ENCODE peak calls at places on chromosomes 5 and 9, in eight cellular contexts. Y is sigmoid colon, P is left lung, L is HCT116, U is neural progenitor cell, W is left ventricle myocardium inferior, F is hepatocyte, G is GM23338. M is an unnamed sample.

GRCh38 chr5:52577546-52577945 is 210.2 kb upstream of the ITGA1 start:
- DNase-seq in G (no peak), L (no peak), P (no peak), U (no peak), F (no peak), Y (no peak), W (no peak), M (no peak)

GRCh38 chr9:117815948-117816347 is 111.7 kb downstream of the TLR4 start:
- DNase-seq in U (no peak), Y (no peak), P (no peak), W (no peak), G (no peak), F (no peak), L (no peak), M (no peak)

GRCh38 chr5:6568909-6569308 is 63.9 kb downstream of the NSUN2 start:
- DNase-seq in P (no peak), W (no peak), G (no peak), F (no peak), Y (no peak), U (no peak), L (no peak), M (no peak)

GRCh38 chr9:105413486-105414068 is 34.3 kb upstream of the FSD1L start:
- DNase-seq in G (peak), P (no peak), U (peak), Y (no peak), W (no peak), F (peak), L (peak), M (no peak)

GRCh38 chr5:157198277-157199058 is 17.8 kb downstream of the ITK start:
- DNase-seq in U (no peak), G (no peak), P (no peak), L (no peak), F (no peak), W (no peak), Y (no peak), M (no peak)

GRCh38 chr5:79552984-79553383 is 39.0 kb upstream of the HOMER1 start:
- DNase-seq in G (no peak), Y (no peak), W (no peak), P (no peak), U (no peak), L (no peak), F (no peak), M (no peak)

GRCh38 chr9:101706261-101706798 is 32.1 kb downstream of the GRIN3A start:
- DNase-seq in W (no peak), Y (no peak), G (peak), U (no peak), P (no peak), F (peak), L (no peak), M (no peak)

GRCh38 chr9:37061763-37062162 is 27.7 kb upstream of the PAX5 start:
- DNase-seq in P (no peak), Y (no peak), W (no peak), U (no peak), L (no peak), G (no peak), F (peak), M (peak)

GRCh38 chr5:154329062-154329461 is 116.7 kb upstream of the SAP30L start:
- DNase-seq in F (no peak), Y (no peak), U (no peak), G (no peak), L (no peak), P (no peak), W (no peak), M (no peak)

GRCh38 chr9:22718653-22719052 is 272.0 kb downstream of the DMRTA1 start:
- DNase-seq in Y (no peak), U (no peak), G (peak), L (no peak), W (no peak), P (no peak), F (no peak), M (no peak)

GRCh38 chr9:19102181-19102630 is 498 bp downstream of the HAUS6 start:
- DNase-seq in W (no peak), Y (peak), G (peak), P (no peak), U (peak), L (no peak), F (no peak), M (peak)

GRCh38 chr9:99190597-99191283 is 31.0 kb downstream of the ALG2 start:
- DNase-seq in P (no peak), U (no peak), Y (no peak), W (no peak), L (no peak), G (no peak), F (no peak), M (no peak)

GRCh38 chr5:99320461-99320860 is 391.7 kb upstream of the CHD1 start:
- DNase-seq in G (peak), Y (no peak), P (no peak), U (peak), F (peak), L (no peak), W (no peak), M (no peak)

GRCh38 chr9:95605826-95606555 is 89.2 kb upstream of the PTCH1 start:
- DNase-seq in Y (no peak), L (no peak), P (no peak), W (no peak), F (peak), U (peak), G (peak), M (no peak)

GRCh38 chr9:74726581-74726980 is 161.1 kb downstream of the TRPM6 start:
- DNase-seq in Y (no peak), P (no peak), F (no peak), L (no peak), U (no peak), W (no peak), G (no peak), M (no peak)

GRCh38 chr5:127011151-127011550 is 19.2 kb downstream of the MARCHF3 start:
- DNase-seq in U (no peak), W (no peak), Y (no peak), G (no peak), F (no peak), L (no peak), P (no peak), M (peak)

GRCh38 chr5:117201016-117201415 is 626.4 kb upstream of the SEMA6A start:
- DNase-seq in G (no peak), Y (no peak), U (no peak), W (no peak), L (no peak), P (no peak), F (peak), M (no peak)

GRCh38 chr9:72857632-72858011 is 95.2 kb downstream of the ALDH1A1 start:
- DNase-seq in U (no peak), G (no peak), P (no peak), L (no peak), W (no peak), Y (no peak), F (no peak), M (no peak)

GRCh38 chr5:7773178-7773577 is 77.8 kb downstream of the CFAP90 start:
- DNase-seq in L (no peak), U (no peak), W (no peak), Y (no peak), G (no peak), P (no peak), F (no peak), M (no peak)

GRCh38 chr5:582936-583635 is 29.1 kb upstream of the CEP72 start:
- DNase-seq in W (no peak), L (no peak), Y (peak), F (no peak), P (no peak), U (no peak), G (no peak), M (no peak)

GRCh38 chr9:87725900-87726709 is at the start of gene CTSL:
- DNase-seq in P (peak), F (peak), G (peak), U (peak), W (peak), Y (peak), L (peak), M (peak)

GRCh38 chr5:74762599-74762998 is 4.3 kb downstream of the GFM2 start:
- DNase-seq in U (no peak), P (no peak), W (no peak), L (peak), F (peak), G (no peak), Y (no peak), M (no peak)

GRCh38 chr5:144139586-144139985 is 30.9 kb downstream of the YIPF5 start:
- DNase-seq in W (no peak), U (no peak), L (no peak), G (no peak), Y (no peak), F (peak), P (no peak), M (peak)

GRCh38 chr5:77893225-77893860 is 117.2 kb upstream of the TBCA start:
- DNase-seq in F (peak), W (no peak), L (peak), G (no peak), Y (no peak), P (peak), U (no peak), M (peak)

GRCh38 chr9:129671065-129671464 is 5.6 kb downstream of the PRRX2 start:
- DNase-seq in Y (no peak), W (no peak), F (no peak), U (no peak), L (no peak), P (no peak), G (no peak), M (peak)

GRCh38 chr9:28542928-28543327 is 969.6 kb upstream of the C9orf72 start:
- DNase-seq in W (no peak), P (no peak), Y (no peak), G (no peak), F (no peak), U (no peak), L (no peak), M (no peak)

GRCh38 chr5:178201221-178201926 is 3.0 kb upstream of the HNRNPAB start:
- DNase-seq in G (no peak), W (no peak), L (no peak), U (no peak), F (no peak), Y (peak), P (no peak), M (no peak)

GRCh38 chr9:128115187-128116103 is 12.1 kb downstream of the PTGES2 start:
- DNase-seq in G (no peak), Y (peak), L (no peak), U (no peak), F (peak), P (peak), W (peak), M (peak)

GRCh38 chr5:87210743-87211142 is 56.9 kb upstream of the RASA1 start:
- DNase-seq in G (no peak), W (no peak), P (no peak), F (no peak), U (no peak), Y (no peak), L (peak), M (no peak)

GRCh38 chr5:139749242-139749641 is 46.4 kb upstream of the PSD2 start:
- DNase-seq in W (no peak), U (no peak), Y (no peak), L (no peak), F (peak), G (no peak), P (no peak), M (peak)

GRCh38 chr9:16318516-16319060 is 551.9 kb downstream of the BNC2 start:
- DNase-seq in U (no peak), G (no peak), P (no peak), L (no peak), Y (peak), W (no peak), F (no peak), M (peak)

GRCh38 chr9:99183616-99184015 is 38.1 kb downstream of the ALG2 start:
- DNase-seq in L (no peak), G (no peak), Y (no peak), U (no peak), W (no peak), F (no peak), P (no peak), M (no peak)

GRCh38 chr5:40736103-40736875 is 19.5 kb downstream of the TTC33 start:
- DNase-seq in F (peak), P (no peak), G (peak), W (no peak), U (peak), Y (no peak), L (peak), M (peak)

GRCh38 chr5:97142521-97143254 is at the start of gene LIX1:
- DNase-seq in Y (no peak), P (no peak), L (no peak), F (peak), G (peak), U (peak), W (no peak), M (peak)

GRCh38 chr5:23305055-23305454 is 202.4 kb upstream of the PRDM9 start:
- DNase-seq in F (no peak), G (no peak), P (no peak), L (no peak), W (no peak), Y (no peak), U (no peak), M (no peak)

GRCh38 chr5:171693397-171693796 is 92.2 kb upstream of the SMIM23 start:
- DNase-seq in P (no peak), Y (no peak), W (peak), F (no peak), U (peak), L (no peak), G (no peak), M (no peak)

GRCh38 chr9:76249309-76249708 is 144.9 kb downstream of the RFK start:
- DNase-seq in Y (no peak), U (no peak), G (no peak), F (no peak), L (no peak), P (no peak), W (no peak), M (no peak)

GRCh38 chr9:18864516-18864915 is 168.5 kb downstream of the SAXO1 start:
- DNase-seq in G (no peak), P (no peak), Y (no peak), L (no peak), F (no peak), U (no peak), W (no peak), M (no peak)

GRCh38 chr5:74517700-74518099 is 122.8 kb downstream of the ENC1 start:
- DNase-seq in F (no peak), L (no peak), Y (no peak), P (no peak), G (no peak), U (no peak), W (no peak), M (peak)

GRCh38 chr5:127785098-127785927 is 82.1 kb downstream of the CCDC192 start:
- DNase-seq in U (no peak), Y (no peak), L (no peak), P (no peak), W (no peak), G (no peak), F (peak), M (peak)

DNA sequence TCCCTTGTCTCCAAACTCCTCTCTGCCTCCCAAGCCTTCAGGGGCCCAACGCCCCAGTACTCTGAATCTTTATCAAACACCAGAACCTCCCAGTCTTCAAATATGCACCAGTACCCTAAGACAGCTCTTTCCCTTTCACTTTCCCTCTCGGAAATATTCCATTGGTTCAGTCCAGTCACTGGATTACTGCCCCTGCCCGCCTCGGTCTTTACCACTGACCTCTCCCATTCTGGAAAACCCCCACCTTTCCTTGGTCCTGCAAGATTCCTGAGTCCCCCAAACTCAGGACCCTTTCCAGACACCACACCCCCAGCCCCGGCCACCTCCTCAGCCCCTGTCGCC is 739 bp downstream of the C5orf15 start:
- DNase-seq in P (no peak), Y (no peak), L (no peak), G (peak), W (no peak), F (peak), U (peak), M (no peak)
- H3K27ac ChIP-seq in P (peak), Y (peak), L (peak), G (peak), W (peak), F (peak), U (peak), M (peak)

DNA sequence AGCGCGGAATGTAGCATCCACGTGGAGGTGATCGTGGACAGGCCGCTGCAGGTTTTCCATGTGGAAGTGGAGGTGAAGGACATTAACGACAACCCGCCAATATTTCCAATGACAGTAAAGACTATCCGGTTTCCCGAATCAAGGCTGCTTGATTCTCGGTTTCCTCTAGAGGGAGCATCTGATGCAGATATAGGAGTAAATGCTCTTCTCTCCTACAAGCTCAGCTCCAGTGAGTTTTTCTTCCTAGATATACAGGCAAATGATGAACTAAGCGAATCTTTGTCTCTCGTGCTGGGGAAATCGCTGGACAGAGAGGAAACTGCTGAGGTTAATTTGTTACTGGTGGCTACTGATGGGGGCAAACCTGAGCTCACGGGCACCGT is 598 bp downstream of the PCDHA2 start:
- DNase-seq in Y (no peak), G (peak), W (no peak), F (peak), P (no peak), U (peak), L (no peak), M (peak)
- H3K4me3 ChIP-seq in Y (peak), G (peak), W (peak), F (peak), P (no peak), U (peak), L (no peak), M (no peak)

GRCh38 chr9:71783120-71783523 is 14.8 kb upstream of the CEMIP2 start:
- DNase-seq in F (peak), L (no peak), Y (no peak), P (peak), U (no peak), W (no peak), G (no peak), M (no peak)
- H3K27ac ChIP-seq in F (no peak), L (no peak), Y (no peak), P (no peak), U (no peak), W (no peak), G (no peak), M (no peak)

DNA sequence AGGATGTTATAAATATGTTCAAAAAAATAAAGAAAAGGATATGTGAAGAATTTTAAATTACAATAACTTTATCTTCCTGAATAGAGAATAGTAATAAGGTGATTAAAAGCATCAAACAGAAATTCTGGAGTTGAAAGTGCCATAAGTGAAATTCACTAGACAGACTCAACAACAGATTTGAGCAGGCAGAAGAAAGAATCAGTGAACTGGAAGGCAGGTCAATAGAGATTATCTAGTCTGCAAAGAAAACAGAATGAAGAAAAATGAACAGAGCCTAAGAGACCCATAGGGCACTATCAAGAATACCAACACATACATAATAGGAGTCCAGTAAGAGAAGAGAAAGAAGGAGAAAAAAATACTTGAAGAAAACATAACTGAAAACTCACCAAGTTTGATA is 162.1 kb downstream of the ROR2 start:
- DNase-seq in W (no peak), P (no peak), U (no peak), G (no peak), L (no peak), Y (no peak), F (no peak), M (no peak)
- H3K4me3 ChIP-seq in W (no peak), P (no peak), U (no peak), G (no peak), L (no peak), Y (no peak), F (no peak), M (no peak)

GRCh38 chr9:109320734-109321448 is at the start of gene EPB41L4B:
- DNase-seq in G (peak), Y (peak), U (peak), L (peak), W (peak), P (peak), F (peak), M (peak)
- H3K27ac ChIP-seq in G (no peak), Y (no peak), U (no peak), L (peak), W (peak), P (no peak), F (peak), M (no peak)

GRCh38 chr5:37847978-37848425 is 8.2 kb upstream of the GDNF start:
- DNase-seq in G (no peak), W (no peak), L (no peak), Y (no peak), U (no peak), P (no peak), F (peak), M (no peak)
- H3K4me3 ChIP-seq in G (no peak), W (no peak), L (no peak), Y (no peak), U (no peak), P (no peak), F (no peak), M (no peak)

GRCh38 chr5:1960595-1961303 is 78.0 kb upstream of the IRX4 start:
- DNase-seq in L (no peak), Y (no peak), P (no peak), U (no peak), W (no peak), G (no peak), F (no peak), M (no peak)
- H3K27ac ChIP-seq in L (no peak), Y (no peak), P (no peak), U (no peak), W (no peak), G (no peak), F (no peak), M (no peak)

M was measured in osteoblast.